ENCODE peak calls at places on chromosomes 13 and 19, in eight cellular contexts. G is RWPE1, Y is WTC11, X is breast epithelium, A is fibroblast of the aortic adventitia, R is A549, K is lower leg skin, I is AG10803. E is an unnamed sample.
A peak's percentile ranks its signal among the peaks of the same experiment; 100 is the strongest.

GRCh38 chr19:50490991-50491472 is 14.4 kb upstream of the GARIN5A start:
- DNase-seq in X (no peak), K (no peak), A (no peak), Y (no peak), G (no peak), I (peak; percentile 16), R (no peak), E (peak; percentile 84)

GRCh38 chr19:13051581-13052165 is 51.0 kb downstream of the LYL1 start:
- DNase-seq in X (peak; percentile 80), I (no peak), R (no peak), K (peak; percentile 92), Y (peak; percentile 89), A (no peak), G (peak; percentile 65), E (no peak)

GRCh38 chr13:24274452-24274971 is 34.9 kb upstream of the C1QTNF9 start:
- DNase-seq in A (no peak), G (no peak), X (no peak), R (no peak), Y (no peak), K (no peak), I (no peak), E (no peak)

GRCh38 chr13:30744056-30744684 is 8.8 kb downstream of the ALOX5AP start:
- DNase-seq in X (no peak), I (no peak), R (peak; percentile 25), A (no peak), K (no peak), Y (no peak), G (peak; percentile 13), E (no peak)

GRCh38 chr19:33217881-33218280 is 7.8 kb downstream of the SLC7A10 start:
- DNase-seq in X (no peak), Y (no peak), I (no peak), G (no peak), K (no peak), A (no peak), R (no peak), E (no peak)

GRCh38 chr13:44302233-44302632 is 71.4 kb upstream of the SERP2 start:
- DNase-seq in K (no peak), R (no peak), A (peak; percentile 79), X (no peak), I (no peak), Y (no peak), G (no peak), E (no peak)

GRCh38 chr19:18634612-18635290 is 2.1 kb upstream of the KLHL26 start:
- DNase-seq in G (no peak), K (no peak), I (peak; percentile 53), A (peak; percentile 32), Y (no peak), R (no peak), X (no peak), E (no peak)

GRCh38 chr19:14265285-14266036 is 59.5 kb upstream of the ADGRL1 start:
- DNase-seq in K (no peak), Y (peak; percentile 60), G (no peak), I (no peak), X (no peak), R (no peak), A (no peak), E (no peak)

GRCh38 chr19:6076675-6077463 is 33.4 kb downstream of the RFX2 start:
- DNase-seq in Y (no peak), I (peak; percentile 99), G (peak; percentile 76), X (no peak), A (peak; percentile 97), K (peak; percentile 86), R (no peak), E (peak; percentile 32)

GRCh38 chr19:655691-656090 is 7.3 kb downstream of the RNF126 start:
- DNase-seq in R (no peak), I (no peak), Y (no peak), X (no peak), K (no peak), G (no peak), A (no peak), E (no peak)

GRCh38 chr13:50129923-50130685 is 114.9 kb downstream of the KCNRG start:
- DNase-seq in Y (peak; percentile 49), G (no peak), K (peak; percentile 93), R (peak; percentile 6), A (peak; percentile 49), I (peak; percentile 59), X (no peak), E (peak; percentile 81)

GRCh38 chr13:24159921-24160324 is 597 bp upstream of the SPATA13 start:
- DNase-seq in A (no peak), G (no peak), X (no peak), R (no peak), Y (no peak), K (no peak), I (no peak), E (no peak)

GRCh38 chr19:14167594-14168138 is 31.3 kb upstream of the ASF1B start:
- DNase-seq in A (no peak), R (no peak), I (no peak), Y (no peak), K (no peak), G (no peak), X (no peak), E (no peak)

GRCh38 chr13:109163052-109163413 is 533.6 kb downstream of the MYO16 start:
- DNase-seq in A (no peak), Y (no peak), X (no peak), R (no peak), I (peak; percentile 20), K (peak; percentile 67), G (no peak), E (no peak)

GRCh38 chr13:102812616-102813287 is 13.8 kb downstream of the BIVM start:
- DNase-seq in I (no peak), G (no peak), A (peak; percentile 33), K (no peak), X (no peak), Y (no peak), R (no peak), E (no peak)

GRCh38 chr13:39329182-39329639 is 273.8 kb downstream of the LHFPL6 start:
- DNase-seq in Y (no peak), I (no peak), X (no peak), G (no peak), R (no peak), A (peak; percentile 26), K (no peak), E (no peak)

GRCh38 chr19:13117772-13118423 is at the start of gene NACC1:
- DNase-seq in R (peak; percentile 86), Y (peak; percentile 93), K (peak; percentile 96), G (peak; percentile 98), I (peak; percentile 86), A (peak; percentile 85), X (peak; percentile 88), E (no peak)

GRCh38 chr13:99974939-99975561 is 3.5 kb upstream of the ZIC5 start:
- DNase-seq in I (no peak), A (no peak), K (no peak), G (no peak), X (no peak), R (no peak), Y (peak; percentile 53), E (no peak)

GRCh38 chr13:30373727-30374126 is 48.6 kb upstream of the UBE2L5 start:
- DNase-seq in X (no peak), A (no peak), R (no peak), G (no peak), Y (no peak), I (no peak), K (peak; percentile 72), E (no peak)

GRCh38 chr19:2047449-2048103 is 3.5 kb downstream of the MKNK2 start:
- DNase-seq in I (peak; percentile 56), R (peak; percentile 53), K (no peak), G (no peak), X (no peak), A (no peak), Y (no peak), E (no peak)

GRCh38 chr13:44795176-44795575 is 194.1 kb downstream of the NUFIP1 start:
- DNase-seq in X (no peak), R (no peak), K (peak; percentile 39), G (no peak), A (peak; percentile 84), Y (no peak), I (no peak), E (no peak)

DNA sequence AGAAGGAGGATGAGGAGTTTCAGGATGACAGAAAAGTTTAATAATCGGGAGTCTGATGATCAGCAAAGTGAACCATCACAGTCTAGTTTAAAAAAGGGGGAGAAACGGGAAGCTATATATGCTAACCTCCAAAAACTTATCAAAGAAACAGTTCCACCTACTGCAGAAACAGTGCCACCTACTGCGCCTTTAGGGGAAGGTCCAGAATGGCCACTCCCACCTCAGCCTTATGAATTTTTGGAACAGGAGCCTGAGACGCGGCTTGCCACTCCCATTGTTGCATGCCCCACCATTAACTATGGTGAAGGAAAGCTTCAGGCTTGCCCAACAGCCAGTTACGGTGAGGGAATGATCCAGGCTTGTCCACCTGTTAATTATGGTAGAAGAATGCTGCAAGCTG is 929.0 kb downstream of the SLITRK6 start:
- DNase-seq in R (no peak), G (no peak), X (no peak), Y (peak; percentile 25), A (no peak), I (no peak), K (no peak), E (no peak)
- TF ChIP-seq CTCF in R (no peak), G (no peak), X (no peak), Y (no peak), A (no peak), I (no peak), K (no peak), E (peak; percentile 53)

GRCh38 chr13:111175948-111176347 is 60.8 kb downstream of the ARHGEF7 start:
- DNase-seq in X (no peak), R (no peak), G (no peak), I (no peak), A (no peak), K (no peak), Y (no peak), E (no peak)
- TF ChIP-seq CTCF in X (no peak), R (no peak), G (no peak), I (no peak), A (no peak), K (no peak), Y (no peak), E (no peak)

DNA sequence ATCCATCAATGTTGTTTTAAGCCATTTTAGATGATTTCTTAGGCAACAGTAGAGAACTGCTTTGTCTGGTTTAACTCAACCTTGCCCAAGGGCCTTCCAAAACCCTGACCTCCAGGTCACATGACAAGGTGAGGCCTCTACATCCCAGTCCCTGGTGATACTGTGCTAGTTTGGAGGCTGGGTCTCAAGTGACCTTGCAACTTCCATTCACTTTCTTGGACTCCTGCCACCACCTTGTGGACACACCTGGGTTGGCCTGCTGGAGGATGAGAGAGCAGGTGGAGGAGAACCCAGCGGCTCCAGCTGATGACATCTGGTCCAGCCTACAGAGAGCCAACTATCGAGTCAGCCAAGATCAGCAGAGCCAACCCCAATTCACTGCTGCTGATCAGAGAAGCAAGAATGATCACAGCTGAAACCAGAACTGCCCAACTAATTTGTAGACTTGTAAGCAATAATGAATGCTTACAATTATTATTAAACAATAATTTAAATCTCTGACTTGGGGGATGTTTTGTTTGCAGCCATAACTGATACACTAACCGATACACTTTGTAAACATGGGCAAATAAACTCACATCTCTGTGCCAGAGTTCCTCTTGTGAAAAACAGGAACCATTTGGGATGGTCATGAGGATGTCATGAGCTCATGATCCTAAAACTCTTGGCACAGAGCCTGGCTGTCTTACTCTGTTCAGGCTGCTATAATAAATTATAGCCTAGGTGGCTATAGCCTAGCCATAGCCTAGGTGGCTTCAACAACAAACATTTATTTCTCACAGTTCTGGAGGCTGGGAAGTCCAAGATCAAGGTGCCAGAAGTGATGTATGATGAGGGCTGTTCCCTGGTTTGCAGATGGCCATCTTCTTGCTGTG is 11.5 kb downstream of the FAM187B start:
- DNase-seq in R (no peak), I (no peak), Y (peak; percentile 59), G (no peak), A (no peak), X (no peak), K (peak; percentile 79), E (no peak)
- TF ChIP-seq CTCF in R (no peak), I (no peak), Y (no peak), G (no peak), A (no peak), X (no peak), K (no peak), E (no peak)

GRCh38 chr19:56080669-56081401 is 40.3 kb downstream of the ZNF787 start:
- DNase-seq in A (peak; percentile 81), K (peak; percentile 95), I (peak; percentile 82), R (peak; percentile 48), G (peak; percentile 44), Y (peak; percentile 91), X (peak; percentile 76), E (peak; percentile 89)
- TF ChIP-seq CTCF in A (peak; percentile 58), K (no peak), I (peak; percentile 65), R (peak; percentile 17), G (no peak), Y (peak; percentile 64), X (peak; percentile 40), E (peak; percentile 78)

E was measured in chondrocyte.